ENCODE peak calls at places on chromosomes 16 and 17, in nine cellular contexts. P is activated naive CD4-positive, alpha-beta T cell treated with anti-CD3 and anti-CD28 coated beads, Interleukin-2, amount 10 ng/mL, durations not matched to agents 7 days and 5 days; R is WERI-Rb-1; S is activated T-helper 1 cell treated with anti-CD3 and anti-CD28 coated beads, Interleukin-12 subunit alpha, Interleukin-12 subunit beta, Interleukin-2, Interleukin-4 antibody, amounts not matched to agents 30 ng/mL and 10 ng/mL and 1 ng/mL, durations not matched to agents 14 hours and 24 hours and 36 hours; O is DMS153; W is HFFc6; N is Caco-2; Y is stimulated activated CD4-positive, alpha-beta T cell treated with anti-CD3 and anti-CD28 coated beads, TNF-alpha, amount 100 ng/mL, for 48 hours; J is WTC11. X is an unnamed sample.

GRCh38 chr17:41518031-41518430 is 659 bp downstream of the KRT15 start:
- DNase-seq in R (no peak), P (no peak), Y (no peak), W (no peak), N (no peak), S (no peak), J (no peak), O (no peak), X (no peak)

GRCh38 chr16:85750021-85750826 is 672 bp downstream of the C16orf74 start:
- DNase-seq in N (no peak), R (peak; percentile 79), S (no peak), O (no peak), Y (no peak), J (peak; percentile 63), W (peak; percentile 37), P (peak; percentile 38), X (peak; percentile 48)

GRCh38 chr16:87190288-87191240 is 126.6 kb downstream of the C16orf95 start:
- DNase-seq in O (no peak), S (no peak), Y (no peak), P (no peak), W (no peak), N (no peak), J (no peak), R (no peak), X (no peak)

GRCh38 chr17:81253358-81254131 is 14.4 kb downstream of the NDUFAF8 start:
- DNase-seq in Y (no peak), O (no peak), W (no peak), S (peak; percentile 38), R (peak; percentile 72), P (peak; percentile 67), J (peak; percentile 57), N (no peak), X (peak; percentile 67)

GRCh38 chr16:10552281-10552680 is 28.1 kb downstream of the EMP2 start:
- DNase-seq in P (no peak), O (no peak), R (no peak), Y (no peak), N (no peak), W (no peak), J (no peak), S (no peak), X (no peak)

GRCh38 chr16:12398029-12398735 is 405.5 kb downstream of the CPPED1 start:
- DNase-seq in P (no peak), R (no peak), W (no peak), N (no peak), J (no peak), O (peak; percentile 89), Y (no peak), S (no peak), X (no peak)

GRCh38 chr17:50534222-50534978 is 1.9 kb downstream of the EPN3 start:
- DNase-seq in J (peak; percentile 58), W (no peak), P (no peak), R (no peak), Y (peak; percentile 17), O (no peak), S (no peak), N (peak; percentile 68), X (no peak)

GRCh38 chr17:39968731-39969130 is 5.9 kb downstream of the GSDMA start:
- DNase-seq in J (no peak), O (no peak), N (no peak), W (no peak), P (no peak), R (no peak), S (no peak), Y (no peak), X (no peak)

GRCh38 chr17:55212880-55213279 is 51.9 kb upstream of the HLF start:
- DNase-seq in R (no peak), W (no peak), P (no peak), Y (no peak), N (no peak), O (no peak), S (no peak), J (no peak), X (no peak)

GRCh38 chr16:22191966-22192260 is 14.2 kb upstream of the EEF2K start:
- DNase-seq in P (peak; percentile 66), R (peak; percentile 29), Y (peak; percentile 18), J (no peak), W (no peak), O (no peak), N (no peak), S (peak; percentile 30), X (no peak)

GRCh38 chr17:1047177-1047885 is 50.4 kb downstream of the TIMM22 start:
- DNase-seq in J (no peak), R (peak; percentile 85), Y (no peak), O (no peak), N (peak; percentile 84), S (no peak), P (no peak), W (no peak), X (no peak)

GRCh38 chr17:7889166-7889584 is 586 bp downstream of the CHD3 start:
- DNase-seq in Y (no peak), S (no peak), O (peak; percentile 82), N (no peak), J (peak; percentile 55), P (peak; percentile 45), W (peak; percentile 88), R (peak; percentile 78), X (peak; percentile 35)

GRCh38 chr16:7998789-7999453 is 591.4 kb downstream of the TMEM114 start:
- DNase-seq in J (no peak), Y (no peak), P (no peak), R (peak; percentile 40), N (no peak), W (no peak), S (no peak), O (no peak), X (no peak)

GRCh38 chr16:16933861-16934260 is 536.9 kb downstream of the XYLT1 start:
- DNase-seq in W (no peak), O (no peak), R (no peak), J (peak; percentile 60), P (no peak), S (no peak), N (no peak), Y (no peak), X (no peak)

GRCh38 chr16:18932243-18932997 is 6.2 kb upstream of the SMG1 start:
- DNase-seq in Y (no peak), W (peak; percentile 68), O (no peak), P (no peak), N (no peak), J (no peak), S (no peak), R (no peak), X (no peak)

GRCh38 chr16:1337486-1337885 is 4.0 kb downstream of the BAIAP3 start:
- DNase-seq in O (no peak), R (no peak), S (no peak), N (no peak), P (no peak), W (no peak), J (no peak), Y (no peak), X (no peak)

GRCh38 chr17:41615454-41615853 is 2.9 kb upstream of the KRT16 start:
- DNase-seq in Y (no peak), S (no peak), O (no peak), W (peak; percentile 1), J (no peak), R (no peak), N (peak; percentile 60), P (no peak), X (no peak)

GRCh38 chr17:57068222-57068658 is 16.8 kb upstream of the AKAP1 start:
- DNase-seq in S (no peak), P (no peak), W (no peak), Y (no peak), N (no peak), J (peak; percentile 38), O (no peak), R (no peak), X (no peak)

GRCh38 chr17:56499799-56500388 is 93.6 kb upstream of the NOG start:
- DNase-seq in O (no peak), P (peak; percentile 48), N (no peak), W (peak; percentile 21), J (no peak), R (peak; percentile 39), S (no peak), Y (no peak), X (peak; percentile 16)

GRCh38 chr17:17305282-17305801 is 2.2 kb downstream of the NT5M start:
- DNase-seq in N (no peak), O (no peak), S (peak; percentile 53), R (peak; percentile 58), W (no peak), Y (no peak), P (peak; percentile 80), J (no peak), X (peak; percentile 19)

GRCh38 chr17:6172642-6173330 is 102.6 kb downstream of the WSCD1 start:
- DNase-seq in Y (no peak), P (no peak), R (peak; percentile 93), J (no peak), S (no peak), W (no peak), O (no peak), N (no peak), X (no peak)

GRCh38 chr16:75219838-75220237 is 1.1 kb downstream of the CTRB1 start:
- DNase-seq in O (no peak), Y (no peak), W (no peak), P (peak; percentile 59), N (no peak), J (no peak), S (no peak), R (no peak), X (no peak)

GRCh38 chr16:51008037-51008436 is 143.0 kb downstream of the SALL1 start:
- DNase-seq in J (no peak), O (no peak), N (no peak), Y (no peak), R (no peak), S (no peak), W (no peak), P (no peak), X (no peak)

GRCh38 chr16:26348095-26348494 is 656.3 kb downstream of the HS3ST4 start:
- DNase-seq in J (no peak), Y (no peak), N (no peak), O (no peak), P (no peak), R (no peak), S (no peak), W (no peak), X (no peak)

GRCh38 chr16:26019885-26020284 is 328.1 kb downstream of the HS3ST4 start:
- DNase-seq in R (peak; percentile 16), O (peak; percentile 66), Y (no peak), P (no peak), J (no peak), S (no peak), W (no peak), N (no peak), X (no peak)

GRCh38 chr16:47057631-47057996 is 84.1 kb upstream of the DNAJA2 start:
- DNase-seq in W (no peak), P (no peak), J (no peak), Y (no peak), O (no peak), R (no peak), N (no peak), S (no peak), X (no peak)

GRCh38 chr16:81779540-81780320 is 639 bp downstream of the PLCG2 start:
- DNase-seq in W (no peak), Y (no peak), O (no peak), P (peak; percentile 44), N (no peak), J (peak; percentile 29), R (no peak), S (no peak), X (peak; percentile 55)

GRCh38 chr16:67969286-67970039 is 1.0 kb upstream of the SLC12A4 start:
- DNase-seq in W (no peak), Y (no peak), S (no peak), O (no peak), N (no peak), J (peak; percentile 43), P (peak; percentile 41), R (no peak), X (peak; percentile 31)

GRCh38 chr16:64449511-64449910 is 672.4 kb downstream of the CDH11 start:
- DNase-seq in W (no peak), P (no peak), J (no peak), S (no peak), Y (no peak), O (no peak), N (no peak), R (no peak), X (no peak)

GRCh38 chr16:23833504-23833903 is 2.3 kb upstream of the PRKCB start:
- DNase-seq in N (no peak), R (no peak), W (no peak), O (no peak), P (no peak), Y (no peak), S (no peak), J (no peak), X (no peak)

X was measured in nephron progenitor cell.